ENCODE peak calls at places on chromosomes 12 and 14, in nine cellular contexts. Z is ovary, G is NB4, K is left lung, J is tibial artery, C is choroid plexus epithelial cell, Q is IMR-90, L is ascending aorta, V is BE2C. E is an unnamed sample.

GRCh38 chr14:103552811-103553210 is 9.6 kb downstream of the BAG5 start:
- DNase-seq in Z (peak; percentile 15), V (no peak), Q (no peak), J (no peak), G (no peak), C (no peak), L (no peak), K (no peak), E (no peak)

GRCh38 chr14:105899071-105899641 is 372.8 kb downstream of the TMEM121 start:
- DNase-seq in Q (no peak), C (no peak), J (no peak), K (no peak), V (peak; percentile 82), Z (no peak), L (no peak), G (peak; percentile 89), E (no peak)

GRCh38 chr14:37973031-37973908 is 234.4 kb upstream of the SSTR1 start:
- DNase-seq in V (no peak), K (no peak), L (no peak), J (no peak), Q (no peak), Z (no peak), G (no peak), C (no peak), E (no peak)

GRCh38 chr12:19462441-19462840 is 23.1 kb downstream of the AEBP2 start:
- DNase-seq in Z (no peak), J (no peak), V (peak; percentile 61), K (no peak), Q (no peak), G (no peak), L (no peak), C (peak; percentile 31), E (no peak)

GRCh38 chr14:101854366-101854765 is 92.9 kb downstream of the PPP2R5C start:
- DNase-seq in Q (peak; percentile 15), C (no peak), J (no peak), Z (no peak), L (no peak), V (no peak), K (no peak), G (peak; percentile 79), E (no peak)

GRCh38 chr12:45681469-45681868 is 48.0 kb upstream of the ARID2 start:
- DNase-seq in G (no peak), K (no peak), Z (no peak), L (no peak), C (no peak), J (no peak), V (no peak), Q (peak; percentile 7), E (no peak)

GRCh38 chr12:117685115-117685926 is 283.5 kb downstream of the KSR2 start:
- DNase-seq in V (peak; percentile 83), J (peak; percentile 83), K (peak; percentile 39), C (no peak), L (no peak), Q (no peak), G (peak; percentile 36), Z (no peak), E (no peak)

GRCh38 chr12:65784616-65785015 is 39.7 kb upstream of the HMGA2 start:
- DNase-seq in Z (no peak), V (no peak), L (no peak), G (no peak), K (no peak), J (no peak), C (no peak), Q (no peak), E (peak; percentile 44)

GRCh38 chr12:32336261-32336660 is 63.1 kb upstream of the FGD4 start:
- DNase-seq in J (no peak), G (no peak), Q (no peak), V (no peak), C (peak; percentile 46), Z (no peak), L (no peak), K (no peak), E (no peak)

GRCh38 chr14:91127924-91128323 is 14.1 kb downstream of the DGLUCY start:
- DNase-seq in C (no peak), G (no peak), V (no peak), Q (no peak), Z (no peak), J (no peak), K (no peak), L (no peak), E (no peak)

GRCh38 chr14:52700701-52701172 is 5.4 kb upstream of the ERO1A start:
- DNase-seq in L (no peak), Q (peak; percentile 33), C (peak; percentile 54), G (no peak), Z (no peak), V (no peak), J (no peak), K (no peak), E (no peak)

GRCh38 chr14:104864267-104865068 is 600 bp upstream of the CEP170B start:
- DNase-seq in V (peak; percentile 25), K (peak; percentile 46), Q (no peak), J (peak; percentile 71), G (peak; percentile 1), L (no peak), C (no peak), Z (peak; percentile 57), E (no peak)

GRCh38 chr14:100173353-100173752 is 13.9 kb upstream of the DEGS2 start:
- DNase-seq in G (no peak), C (no peak), J (no peak), K (no peak), L (no peak), Q (no peak), Z (no peak), V (no peak), E (no peak)

GRCh38 chr14:21612324-21612723 is 22.4 kb downstream of the OR10G2 start:
- DNase-seq in K (no peak), V (no peak), Q (no peak), J (no peak), Z (no peak), G (peak; percentile 3), C (no peak), L (no peak), E (no peak)

GRCh38 chr14:75842624-75843023 is 139.2 kb downstream of the TGFB3 start:
- DNase-seq in C (no peak), G (no peak), K (no peak), V (no peak), L (no peak), J (no peak), Q (no peak), Z (no peak), E (no peak)

GRCh38 chr14:90288646-90289355 is 32.4 kb downstream of the PSMC1 start:
- DNase-seq in G (no peak), C (peak; percentile 49), V (no peak), L (no peak), Z (no peak), K (no peak), J (no peak), Q (peak; percentile 25), E (peak; percentile 26)

GRCh38 chr12:6383572-6384498 is at the start of gene LTBR:
- DNase-seq in G (peak; percentile 95), Z (peak; percentile 95), J (peak; percentile 99), C (peak; percentile 94), V (no peak), L (peak; percentile 78), Q (peak; percentile 90), K (peak; percentile 97), E (peak; percentile 92)

GRCh38 chr12:124565071-124565491 is 2.3 kb downstream of the NCOR2 start:
- DNase-seq in G (no peak), L (no peak), V (peak; percentile 47), J (peak; percentile 83), Z (peak; percentile 55), Q (no peak), K (no peak), C (no peak), E (no peak)

DNA sequence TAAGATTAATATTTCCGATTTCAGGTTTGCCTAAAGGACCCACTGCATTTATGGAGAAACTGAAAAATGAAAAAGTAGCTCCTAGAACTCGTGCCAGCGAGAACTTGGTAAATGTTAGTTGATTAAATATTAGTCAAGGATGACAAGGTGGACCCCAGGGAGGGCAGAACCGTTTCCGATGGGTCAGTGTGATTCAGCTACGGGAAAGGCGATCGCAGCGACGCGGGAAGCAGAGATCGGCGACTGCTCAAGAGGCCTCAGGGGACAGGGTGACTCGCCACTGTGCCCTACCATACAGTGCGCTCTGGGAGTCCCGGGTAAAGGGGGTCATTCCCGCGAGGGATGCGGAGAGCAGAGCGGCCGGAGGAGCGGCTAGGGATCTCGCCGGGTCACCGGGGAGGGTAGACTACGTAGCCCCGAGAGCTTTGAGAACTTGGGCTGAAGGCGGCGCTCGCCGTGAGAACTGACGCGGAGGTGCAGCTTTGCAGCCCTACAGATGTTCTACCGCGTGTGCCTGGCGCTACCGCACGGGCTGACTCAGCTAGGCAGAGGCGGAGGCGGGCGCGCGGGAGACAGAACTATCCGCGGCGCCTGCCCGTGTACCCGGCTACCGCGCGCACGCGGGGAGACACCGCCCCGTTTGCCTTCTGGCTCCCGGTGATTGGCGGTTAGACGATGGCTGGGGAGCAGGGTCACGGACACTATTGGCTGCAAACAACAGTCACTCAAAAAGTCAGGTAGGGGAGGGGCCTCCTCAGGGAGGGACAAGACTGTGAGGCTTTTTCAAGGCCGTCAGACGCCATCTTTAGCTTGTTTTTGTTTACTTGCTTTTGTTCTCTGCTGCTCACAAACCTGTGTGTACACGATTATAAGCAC is 3.2 kb downstream of the C14orf93 start:
- DNase-seq in Q (peak; percentile 97), V (peak; percentile 97), Z (peak; percentile 95), J (peak; percentile 98), K (peak; percentile 96), G (peak; percentile 98), C (peak; percentile 99), L (peak; percentile 87), E (peak; percentile 98)
- TF ChIP-seq CTCF in Q (peak; percentile 32), V (peak; percentile 25), Z (no peak), J (no peak), K (no peak), G (no peak), C (peak; percentile 48), L (no peak), E (peak; percentile 43)

GRCh38 chr12:103839893-103840292 is 1.1 kb downstream of the NT5DC3 start:
- DNase-seq in Z (no peak), K (no peak), L (no peak), C (no peak), Q (no peak), J (no peak), V (no peak), G (no peak), E (no peak)
- H3K4me3 ChIP-seq in Z (peak overlapping the region; percentile 87), K (peak overlapping the region; percentile 68), L (peak overlapping the region; percentile 96), C (peak overlapping the region; percentile 78), Q (peak overlapping the region; percentile 95), J (peak overlapping the region; percentile 87), V (peak overlapping the region; percentile 73), G (peak overlapping the region; percentile 81), E (peak overlapping the region; percentile 77)

GRCh38 chr12:26854028-26854387 is 21.0 kb upstream of the ITPR2 start:
- DNase-seq in V (no peak), Q (no peak), Z (no peak), C (no peak), J (no peak), L (no peak), K (no peak), G (no peak), E (no peak)
- TF ChIP-seq CTCF in V (no peak), Q (no peak), Z (no peak), C (no peak), J (no peak), L (no peak), K (no peak), G (no peak), E (no peak)

DNA sequence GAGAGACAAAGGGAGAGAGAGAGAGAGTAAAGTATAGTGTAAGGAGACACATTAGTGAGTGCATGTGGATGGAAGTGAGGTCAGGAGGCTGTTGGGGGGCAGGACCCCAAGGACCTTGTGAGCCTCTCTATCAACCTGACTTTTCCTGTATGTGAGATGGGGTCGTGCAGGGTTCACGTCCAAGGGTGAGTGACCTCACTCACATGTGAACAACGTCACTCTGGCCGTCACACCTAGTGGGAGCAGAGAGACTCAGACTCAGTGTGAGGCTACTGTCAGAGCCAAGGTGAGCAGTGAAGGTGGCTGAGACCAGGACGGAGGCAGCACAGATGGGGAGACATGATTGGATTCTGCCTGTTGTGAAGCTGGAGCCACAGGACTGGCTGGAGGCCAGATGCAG is 93.1 kb downstream of the LGMN start:
- DNase-seq in J (no peak), V (no peak), G (no peak), C (no peak), Q (no peak), K (no peak), L (no peak), Z (no peak), E (no peak)
- H3K4me3 ChIP-seq in J (no peak overlapping the region), V (no peak overlapping the region), G (no peak overlapping the region), C (no peak overlapping the region), Q (no peak overlapping the region), K (peak overlapping the region; percentile 64), L (no peak overlapping the region), Z (no peak overlapping the region), E (no peak overlapping the region)